ENCODE peak calls at places on chromosomes 6 and 20, in four cellular contexts. A, S, P and Q are unnamed samples.

GRCh38 chr6:31396422-31397152 is 6.8 kb upstream of the MICA start:
- DNase-seq in A (peak), S (peak), P (peak), Q (peak)

GRCh38 chr20:38764563-38765355 is 16.5 kb downstream of the ACTR5 start:
- DNase-seq in A (peak), S (peak), P (no peak), Q (no peak)

GRCh38 chr20:33915726-33916331 is 77.9 kb upstream of the RALY start:
- DNase-seq in A (no peak), S (peak), P (peak), Q (peak)

GRCh38 chr20:62907377-62908317 is 18.7 kb downstream of the DIDO1 start:
- DNase-seq in A (peak), S (no peak), P (no peak), Q (no peak)

GRCh38 chr6:138692978-138693909 is 80.3 kb upstream of the CCDC28A start:
- DNase-seq in A (peak), S (peak), P (peak), Q (peak)

GRCh38 chr6:17032595-17033591 is 69.0 kb upstream of the STMND1 start:
- DNase-seq in A (peak), S (peak), P (no peak), Q (peak)

GRCh38 chr20:49737260-49737659 is 23.6 kb upstream of the B4GALT5 start:
- DNase-seq in A (no peak), S (no peak), P (no peak), Q (no peak)

GRCh38 chr6:84150680-84151079 is 76.8 kb downstream of the CEP162 start:
- DNase-seq in A (peak), S (peak), P (no peak), Q (peak)

GRCh38 chr6:14721103-14721758 is 524.6 kb upstream of the JARID2 start:
- DNase-seq in A (peak), S (no peak), P (no peak), Q (peak)

GRCh38 chr6:167759206-167759605 is 67.5 kb upstream of the AFDN start:
- DNase-seq in A (no peak), S (no peak), P (no peak), Q (no peak)

GRCh38 chr6:35168461-35168861 is 27.3 kb upstream of the TCP11 start:
- DNase-seq in A (no peak), S (no peak), P (no peak), Q (peak)

GRCh38 chr6:56749632-56750151 is 107.0 kb upstream of the DST start:
- DNase-seq in A (peak), S (peak), P (no peak), Q (peak)

GRCh38 chr20:38057351-38057972 is 23.9 kb downstream of the RPRD1B start:
- DNase-seq in A (peak), S (peak), P (peak), Q (peak)

GRCh38 chr6:44896701-44897100 is 431.4 kb upstream of the RUNX2 start:
- DNase-seq in A (no peak), S (no peak), P (no peak), Q (no peak)

GRCh38 chr6:106894978-106895702 is 79.4 kb downstream of the CD24 start:
- DNase-seq in A (peak), S (no peak), P (no peak), Q (peak)

GRCh38 chr6:101539510-101540245 is 146.2 kb downstream of the GRIK2 start:
- DNase-seq in A (peak), S (peak), P (no peak), Q (peak)

GRCh38 chr20:17339000-17339399 is 112.2 kb downstream of the PCSK2 start:
- DNase-seq in A (no peak), S (no peak), P (no peak), Q (no peak)

GRCh38 chr20:38202982-38203293 is 37.9 kb upstream of the TGM2 start:
- DNase-seq in A (no peak), S (no peak), P (no peak), Q (no peak)

GRCh38 chr6:133623065-133623464 is 265.8 kb upstream of the TCF21 start:
- DNase-seq in A (peak), S (peak), P (no peak), Q (no peak)

GRCh38 chr6:137852346-137852745 is 14.7 kb upstream of the TNFAIP3 start:
- DNase-seq in A (no peak), S (no peak), P (no peak), Q (no peak)

GRCh38 chr6:167980911-167981310 is 16.6 kb upstream of the KIF25 start:
- DNase-seq in A (no peak), S (no peak), P (no peak), Q (no peak)

GRCh38 chr6:95099410-95099809 is 477.9 kb upstream of the MANEA start:
- DNase-seq in A (peak), S (no peak), P (no peak), Q (no peak)

GRCh38 chr6:4487538-4487937 is 288.7 kb upstream of the CDYL start:
- DNase-seq in A (no peak), S (no peak), P (no peak), Q (no peak)

GRCh38 chr20:58755062-58755697 is 62.6 kb downstream of the NPEPL1 start:
- DNase-seq in A (no peak), S (no peak), P (no peak), Q (no peak)